ENCODE peak calls at places on chromosomes 12 and 14, in four cellular contexts. Q, L, J and W are unnamed samples.

GRCh38 chr14:57889245-57889644 is 23.4 kb upstream of the SLC35F4 start:
- DNase-seq in Q (no peak), L (peak; percentile 20), J (peak; percentile 43), W (peak; percentile 23)

GRCh38 chr12:130925616-130926015 is 28.1 kb upstream of the ADGRD1 start:
- DNase-seq in Q (no peak), L (no peak), J (peak; percentile 27), W (no peak)

GRCh38 chr14:36941783-36942521 is 230.5 kb downstream of the SLC25A21 start:
- DNase-seq in Q (no peak), L (peak; percentile 75), J (peak; percentile 63), W (peak; percentile 65)

GRCh38 chr14:63727231-63727735 is 582 bp downstream of the SGPP1 start:
- DNase-seq in Q (peak; percentile 4), L (peak; percentile 24), J (peak; percentile 40), W (peak; percentile 83)

GRCh38 chr14:90521121-90521929 is 124.5 kb downstream of the CALM1 start:
- DNase-seq in Q (no peak), L (peak; percentile 9), J (no peak), W (no peak)

GRCh38 chr12:25557830-25558436 is 4.8 kb upstream of the LMNTD1 start:
- DNase-seq in Q (no peak), L (peak; percentile 49), J (peak; percentile 48), W (peak; percentile 18)

GRCh38 chr12:69059465-69060457 is 126.8 kb upstream of the CPM start:
- DNase-seq in Q (no peak), L (peak; percentile 57), J (peak; percentile 78), W (peak; percentile 52)

GRCh38 chr14:67228325-67228984 is 12.8 kb upstream of the PALS1 start:
- DNase-seq in Q (no peak), L (peak; percentile 7), J (peak; percentile 25), W (peak; percentile 26)

GRCh38 chr12:94372379-94372930 is 87.2 kb downstream of the CEP83 start:
- DNase-seq in Q (no peak), L (no peak), J (no peak), W (no peak)

GRCh38 chr12:5796171-5797091 is 148.6 kb downstream of the ANO2 start:
- DNase-seq in Q (no peak), L (no peak), J (peak; percentile 22), W (peak; percentile 71)

GRCh38 chr12:92080390-92081285 is 65.0 kb downstream of the BTG1 start:
- DNase-seq in Q (no peak), L (peak; percentile 81), J (peak; percentile 97), W (peak; percentile 60)

GRCh38 chr12:21220266-21220665 is 89.3 kb downstream of the SLCO1B1 start:
- DNase-seq in Q (no peak), L (no peak), J (no peak), W (no peak)

GRCh38 chr12:27178723-27179398 is 65.2 kb upstream of the STK38L start:
- DNase-seq in Q (no peak), L (peak; percentile 22), J (peak; percentile 29), W (no peak)

GRCh38 chr12:24853588-24853987 is 95.3 kb downstream of the BCAT1 start:
- DNase-seq in Q (no peak), L (no peak), J (peak; percentile 41), W (no peak)

GRCh38 chr12:124727244-124727673 is 136.4 kb downstream of the SCARB1 start:
- DNase-seq in Q (no peak), L (peak; percentile 64), J (peak; percentile 69), W (peak; percentile 87)

GRCh38 chr12:104573-105081 is 38.1 kb downstream of the IQSEC3 start:
- DNase-seq in Q (no peak), L (no peak), J (no peak), W (peak; percentile 22)

GRCh38 chr12:20018406-20018805 is 349.9 kb upstream of the PDE3A start:
- DNase-seq in Q (no peak), L (no peak), J (no peak), W (no peak)

GRCh38 chr14:36509056-36509917 is 10.7 kb downstream of the NKX2-1 start:
- DNase-seq in Q (no peak), L (no peak), J (no peak), W (no peak)

GRCh38 chr12:131990066-131990979 is 40.6 kb downstream of the EP400 start:
- DNase-seq in Q (no peak), L (no peak), J (no peak), W (no peak)

GRCh38 chr12:120708646-120709045 is 1.6 kb upstream of the UNC119B start:
- DNase-seq in Q (no peak), L (no peak), J (no peak), W (no peak)

GRCh38 chr12:128792398-128792797 is 31.4 kb downstream of the SLC15A4 start:
- DNase-seq in Q (no peak), L (no peak), J (no peak), W (no peak)

GRCh38 chr14:26636571-26636970 is 38.7 kb upstream of the NOVA1 start:
- DNase-seq in Q (no peak), L (no peak), J (no peak), W (no peak)

GRCh38 chr12:6205144-6205539 is 4.9 kb downstream of the CD9 start:
- DNase-seq in Q (no peak), L (no peak), J (no peak), W (no peak)

GRCh38 chr12:132517013-132517739 is 27.2 kb downstream of the FBRSL1 start:
- DNase-seq in Q (no peak), L (no peak), J (no peak), W (no peak)

GRCh38 chr14:73943083-73943482 is 6.8 kb downstream of the FAM161B start:
- DNase-seq in Q (no peak), L (peak; percentile 70), J (peak; percentile 75), W (peak; percentile 85)

GRCh38 chr12:124369055-124369900 is 74.4 kb downstream of the RFLNA start:
- DNase-seq in Q (no peak), L (peak; percentile 97), J (peak; percentile 92), W (peak; percentile 95)

GRCh38 chr12:9651265-9651729 is 18.2 kb upstream of the CLEC2D start:
- DNase-seq in Q (peak; percentile 12), L (no peak), J (peak; percentile 85), W (peak; percentile 18)